ENCODE peak calls at places on chromosomes 3 and 15, in four cellular contexts. S, G, K and Z are unnamed samples.

GRCh38 chr3:50242778-50243551 is 7.0 kb downstream of the GNAI2 start:
- DNase-seq in S (no peak), G (no peak), K (no peak), Z (peak)

GRCh38 chr3:12329063-12329462 is 40.2 kb downstream of the PPARG start:
- DNase-seq in S (no peak), G (no peak), K (no peak), Z (no peak)

GRCh38 chr15:34122771-34123183 is 20.9 kb downstream of the PGBD4 start:
- DNase-seq in S (no peak), G (no peak), K (no peak), Z (peak)

GRCh38 chr15:75198560-75199346 is 2.9 kb upstream of the C15orf39 start:
- DNase-seq in S (no peak), G (no peak), K (no peak), Z (peak)

GRCh38 chr3:11167590-11167989 is 13.3 kb downstream of the HRH1 start:
- DNase-seq in S (no peak), G (no peak), K (no peak), Z (no peak)

GRCh38 chr3:187041362-187042061 is 97.8 kb downstream of the RPL39L start:
- DNase-seq in S (no peak), G (no peak), K (no peak), Z (peak)

GRCh38 chr15:26767169-26767670 is 5.6 kb downstream of the GABRB3 start:
- DNase-seq in S (no peak), G (no peak), K (no peak), Z (no peak)

GRCh38 chr3:188956839-188957489 is 214.8 kb upstream of the TPRG1 start:
- DNase-seq in S (no peak), G (peak), K (no peak), Z (peak)

GRCh38 chr15:92384391-92384790 is 9.3 kb upstream of the ST8SIA2 start:
- DNase-seq in S (no peak), G (no peak), K (no peak), Z (no peak)

GRCh38 chr3:188539631-188540194 is 385.8 kb downstream of the LPP start:
- DNase-seq in S (no peak), G (no peak), K (no peak), Z (no peak)

GRCh38 chr15:52010633-52011595 is 8.1 kb upstream of the MAPK6 start:
- DNase-seq in S (no peak), G (peak), K (peak), Z (peak)

GRCh38 chr3:195855471-195856409 is 44.0 kb upstream of the MUC4 start:
- DNase-seq in S (no peak), G (no peak), K (no peak), Z (no peak)

GRCh38 chr3:58047806-58048205 is 39.6 kb downstream of the FLNB start:
- DNase-seq in S (no peak), G (peak), K (no peak), Z (peak)

GRCh38 chr3:42117175-42118008 is 26.2 kb downstream of the TRAK1 start:
- DNase-seq in S (no peak), G (peak), K (peak), Z (peak)